ENCODE peak calls at places on chromosomes 3 and 15, in five cellular contexts. R is hepatocyte, O is astrocyte, I is fibroblast of lung, N is adrenal gland. J is an unnamed sample. For H3K4me1, the result is how much of the 10 kb centered on the place peaks cover.

GRCh38 chr15:64354683-64355558 is 1.1 kb downstream of the CSNK1G1 start:
- DNase-seq in R (no peak), O (no peak), I (no peak), N (no peak), J (peak)

GRCh38 chr3:72191211-72191960 is 406.4 kb upstream of the PROK2 start:
- DNase-seq in R (no peak), O (no peak), I (peak), N (no peak), J (no peak)

GRCh38 chr15:100716456-100717085 is 114.2 kb downstream of the ASB7 start:
- DNase-seq in R (no peak), O (no peak), I (no peak), N (no peak), J (no peak)

GRCh38 chr3:27216955-27217552 is 152.1 kb downstream of the NEK10 start:
- DNase-seq in R (no peak), O (peak), I (peak), N (no peak), J (peak)

GRCh38 chr3:127588675-127589577 is 1.6 kb downstream of the TPRA1 start:
- DNase-seq in R (peak), O (peak), I (peak), N (no peak), J (peak)

GRCh38 chr3:62375655-62376054 is 2.3 kb upstream of the FEZF2 start:
- DNase-seq in R (no peak), O (no peak), I (no peak), N (no peak), J (no peak)

GRCh38 chr15:72919936-72920455 is 132.3 kb upstream of the NEO1 start:
- DNase-seq in R (no peak), O (peak), I (no peak), N (no peak), J (no peak)

GRCh38 chr3:52022323-52023100 is 26.8 kb upstream of the RPL29 start:
- DNase-seq in R (no peak), O (no peak), I (no peak), N (peak), J (no peak)

GRCh38 chr3:10744098-10744465 is 71.9 kb upstream of the SLC6A11 start:
- DNase-seq in R (no peak), O (no peak), I (no peak), N (no peak), J (no peak)

GRCh38 chr15:71677352-71677751 is 133.0 kb upstream of the NR2E3 start:
- DNase-seq in R (no peak), O (no peak), I (no peak), N (peak), J (no peak)

GRCh38 chr15:41967506-41968206 is 4.7 kb downstream of the EHD4 start:
- DNase-seq in R (no peak), O (peak), I (no peak), N (peak), J (no peak)

GRCh38 chr3:190541008-190541407 is 27.1 kb downstream of the IL1RAP start:
- DNase-seq in R (no peak), O (no peak), I (no peak), N (no peak), J (no peak)

GRCh38 chr3:45665101-45665572 is 24.1 kb upstream of the SACM1L start:
- DNase-seq in R (peak), O (no peak), I (peak), N (peak), J (peak)

GRCh38 chr3:103906808-103907207 is 1459.9 kb upstream of the ALCAM start:
- DNase-seq in R (no peak), O (no peak), I (no peak), N (no peak), J (no peak)

GRCh38 chr3:197516517-197516889 is 39.3 kb downstream of the BDH1 start:
- DNase-seq in R (peak), O (peak), I (peak), N (no peak), J (peak)

GRCh38 chr3:15108082-15108545 is 9.2 kb upstream of the RBSN start:
- DNase-seq in R (peak), O (peak), I (peak), N (peak), J (no peak)

GRCh38 chr15:66701422-66702034 is 508 bp upstream of the SMAD6 start:
- DNase-seq in R (no peak), O (peak), I (no peak), N (peak), J (peak)

GRCh38 chr3:125151916-125152315 is 60.6 kb downstream of the SLC12A8 start:
- DNase-seq in R (no peak), O (peak), I (peak), N (no peak), J (no peak)

GRCh38 chr3:122030381-122031122 is 8.5 kb upstream of the ILDR1 start:
- DNase-seq in R (no peak), O (peak), I (no peak), N (no peak), J (peak)

GRCh38 chr3:142117452-142117851 is 31.9 kb downstream of the TFDP2 start:
- DNase-seq in R (no peak), O (no peak), I (no peak), N (no peak), J (no peak)

GRCh38 chr15:61367953-61368352 is 138.9 kb upstream of the RORA start:
- DNase-seq in R (no peak), O (no peak), I (no peak), N (no peak), J (no peak)
- TF ChIP-seq CTCF in R (no peak), O (no peak), I (no peak), N (no peak), J (peak)

GRCh38 chr3:66493464-66494099 is 7.2 kb downstream of the LRIG1 start:
- DNase-seq in R (no peak), O (no peak), I (no peak), N (no peak), J (no peak)
- H3K4me1 ChIP-seq in R (under half), O (under half), I (under half), N (under half), J (under half)

GRCh38 chr3:86990171-86990733 is 697 bp downstream of the VGLL3 start:
- DNase-seq in R (peak), O (no peak), I (no peak), N (no peak), J (no peak)

GRCh38 chr3:86988235-86988634 is 2.7 kb downstream of the VGLL3 start:
- DNase-seq in R (no peak), O (peak), I (peak), N (no peak), J (no peak)

GRCh38 chr3:86989611-86990010 is 1.3 kb downstream of the VGLL3 start:
- DNase-seq in R (no peak), O (peak), I (peak), N (no peak), J (no peak)

GRCh38 chr3:86987421-86987715 is 3.6 kb downstream of the VGLL3 start:
- DNase-seq in R (no peak), O (no peak), I (no peak), N (no peak), J (no peak)

GRCh38 chr3:86988986-86989385 is 2.0 kb downstream of the VGLL3 start:
- DNase-seq in R (no peak), O (no peak), I (peak), N (no peak), J (no peak)
- H3K27ac ChIP-seq in R (no peak), O (peak), I (peak), N (no peak), J (peak)

DNA sequence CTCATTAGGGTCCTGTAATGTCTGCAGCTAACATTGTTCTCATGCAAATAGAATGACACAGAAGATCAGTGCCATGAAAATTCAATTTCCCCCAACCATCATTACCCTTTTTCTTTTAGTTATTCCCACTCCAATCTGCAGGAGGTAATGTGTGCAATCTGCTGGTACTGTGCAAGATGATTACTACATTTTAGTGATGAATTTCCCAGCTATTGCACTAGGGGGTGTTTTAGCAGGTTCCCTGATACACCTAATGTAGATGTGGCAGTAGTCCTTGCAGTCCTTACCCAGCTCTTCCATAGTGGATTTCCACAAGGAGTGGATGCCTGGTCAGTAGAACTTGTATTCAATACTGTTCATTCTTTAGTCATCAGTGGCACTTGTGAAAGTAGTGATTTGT is 119.3 kb downstream of the ROBO2 start:
- DNase-seq in R (no peak), O (no peak), I (no peak), N (no peak), J (no peak)
- TF ChIP-seq CTCF in R (no peak), O (no peak), I (peak), N (no peak), J (peak)